ENCODE peak calls at places on chromosomes 2 and 18, in seven cellular contexts. B is MCF 10A; W is HL-60; Q is fibroblast of mammary gland; N is retinal pigment epithelial cell; J is epithelial cell of esophagus; I is activated CD8-positive, alpha-beta T cell treated with anti-CD3 and anti-CD28 coated beads for 36 hours. K is an unnamed sample.

GRCh38 chr18:29540548-29540947 is 1363.6 kb upstream of the CDH2 start:
- DNase-seq in B (no peak), J (no peak), I (no peak), N (no peak), W (no peak), Q (no peak), K (no peak)

GRCh38 chr2:204753841-204754240 is 208.6 kb downstream of the PARD3B start:
- DNase-seq in J (no peak), I (no peak), N (no peak), Q (no peak), W (no peak), B (no peak), K (no peak)

GRCh38 chr2:230953843-230954242 is 28.8 kb upstream of the GPR55 start:
- DNase-seq in I (peak; percentile 25), J (no peak), W (peak; percentile 9), Q (no peak), N (no peak), B (no peak), K (no peak)

GRCh38 chr2:142992843-142993242 is 115.4 kb downstream of the KYNU start:
- DNase-seq in W (no peak), N (no peak), J (peak; percentile 32), Q (no peak), B (no peak), I (no peak), K (no peak)

GRCh38 chr2:95761556-95761955 is 169.8 kb downstream of the TRIM43 start:
- DNase-seq in N (no peak), W (no peak), Q (no peak), J (no peak), B (no peak), I (no peak), K (no peak)

GRCh38 chr2:9284521-9285297 is 78.1 kb downstream of the ASAP2 start:
- DNase-seq in B (no peak), W (no peak), I (no peak), J (no peak), Q (no peak), N (no peak), K (no peak)

GRCh38 chr2:100731535-100731981 is 88.4 kb upstream of the NPAS2 start:
- DNase-seq in Q (peak; percentile 90), B (peak; percentile 80), N (no peak), J (peak; percentile 89), W (no peak), I (no peak), K (no peak)

GRCh38 chr2:194383404-194383803 is 1273.6 kb upstream of the SLC39A10 start:
- DNase-seq in I (no peak), W (no peak), Q (peak; percentile 22), J (peak; percentile 2), B (peak; percentile 35), N (no peak), K (no peak)

GRCh38 chr2:117917223-117917917 is 96.5 kb downstream of the CCDC93 start:
- DNase-seq in B (peak; percentile 3), J (peak; percentile 17), N (no peak), W (no peak), I (no peak), Q (peak; percentile 29), K (no peak)

DNA sequence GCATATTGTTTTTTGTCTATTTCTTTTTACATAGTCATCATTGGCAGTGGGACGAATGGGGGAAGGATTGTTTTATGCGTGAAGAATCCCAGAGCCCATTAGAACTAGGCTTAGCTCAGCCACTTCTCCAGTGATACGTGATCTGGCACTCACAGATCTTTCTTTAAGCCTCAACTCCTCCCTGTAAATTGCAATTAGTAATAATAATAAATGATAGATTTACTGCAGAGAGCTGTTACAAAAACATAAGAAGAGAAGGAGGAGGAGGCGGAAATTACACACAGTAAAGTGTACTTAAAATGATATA is 629.3 kb downstream of the NRXN1 start:
- DNase-seq in W (no peak), Q (no peak), J (no peak), N (no peak), B (no peak), I (no peak), K (no peak)
- TF ChIP-seq CTCF in W (no peak), Q (no peak), J (no peak), N (no peak), B (no peak), I (no peak), K (no peak)

GRCh38 chr18:55522011-55522410 is 66.0 kb downstream of the TCF4 start:
- DNase-seq in Q (peak; percentile 36), B (peak; percentile 23), J (peak; percentile 26), I (peak; percentile 55), N (no peak), W (peak; percentile 50), K (peak; percentile 16)
- TF ChIP-seq CTCF in Q (peak; percentile 52), B (no peak), J (peak; percentile 41), I (peak; percentile 35), N (peak; percentile 31), W (peak; percentile 14), K (peak; percentile 53)

GRCh38 chr2:148167855-148168254 is 147.0 kb downstream of the MBD5 start:
- DNase-seq in B (no peak), I (no peak), J (no peak), Q (no peak), N (no peak), W (no peak), K (no peak)
- TF ChIP-seq CTCF in B (no peak), I (no peak), J (no peak), Q (no peak), N (no peak), W (no peak), K (no peak)

GRCh38 chr18:75962177-75962576 is 532.9 kb downstream of the ZNF516 start:
- DNase-seq in Q (no peak), I (no peak), W (no peak), N (no peak), J (no peak), B (no peak), K (no peak)

GRCh38 chr18:75959150-75959549 is 531.6 kb upstream of the SMIM21 start:
- DNase-seq in W (no peak), J (no peak), Q (no peak), N (no peak), I (no peak), B (no peak), K (no peak)

GRCh38 chr18:75958683-75959082 is 531.2 kb upstream of the SMIM21 start:
- DNase-seq in Q (no peak), I (no peak), W (no peak), N (no peak), B (peak; percentile 26), J (no peak), K (no peak)
- TF ChIP-seq CTCF in Q (no peak), I (no peak), W (no peak), N (no peak), B (peak; percentile 12), J (no peak), K (peak; percentile 29)

GRCh38 chr2:88813612-88814011 is 122.1 kb downstream of the RPIA start:
- DNase-seq in N (no peak), B (peak; percentile 11), W (no peak), Q (no peak), I (no peak), J (peak; percentile 36), K (no peak)
- TF ChIP-seq CTCF in N (no peak), B (no peak), W (no peak), Q (no peak), I (no peak), J (peak; percentile 23), K (no peak)

DNA sequence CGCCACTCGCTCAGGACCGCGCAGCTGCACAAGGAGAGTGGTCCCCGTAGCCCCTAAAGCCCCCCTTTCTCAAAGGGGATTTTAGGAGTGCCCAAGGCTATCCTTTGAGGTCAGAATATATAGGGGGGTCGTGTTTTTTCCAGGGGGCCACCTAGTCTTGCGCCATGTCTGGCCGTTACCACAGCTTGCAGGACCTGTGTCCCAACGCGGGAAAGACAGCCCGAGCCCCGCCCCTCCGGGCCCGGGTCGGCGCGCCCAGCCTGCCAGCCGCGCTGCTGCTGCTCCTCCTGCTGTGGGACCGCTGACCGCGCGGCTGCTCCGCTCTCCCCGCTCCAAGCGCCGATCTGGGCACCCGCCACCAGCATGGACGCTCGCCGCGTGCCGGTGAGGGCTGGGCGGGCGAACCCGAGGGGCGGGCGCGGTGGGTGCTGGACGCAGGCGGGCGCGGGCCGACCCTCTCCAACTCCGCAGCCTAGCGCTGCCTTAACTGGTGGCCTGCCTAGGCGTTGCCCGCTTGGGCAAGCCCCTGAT is at the start of gene CDCA7:
- DNase-seq in B (peak; percentile 74), J (peak; percentile 77), Q (peak; percentile 49), N (no peak), I (peak; percentile 77), W (peak; percentile 82), K (peak; percentile 82)
- TF ChIP-seq CTCF in B (no peak), J (no peak), Q (no peak), N (no peak), I (no peak), W (no peak), K (no peak)

GRCh38 chr2:120519469-120519868 is 173.5 kb downstream of the INHBB start:
- DNase-seq in B (no peak), Q (no peak), W (no peak), I (no peak), N (no peak), J (no peak), K (no peak)
- TF ChIP-seq CTCF in B (no peak), Q (no peak), W (no peak), I (no peak), N (no peak), J (no peak), K (no peak)

K was measured in neural crest cell.